ENCODE peak calls at places on chromosomes 3 and 15, in ten cellular contexts. F, I, U, Y, D, O, Q, R, V and A are unnamed samples.
A peak's percentile ranks its signal among the peaks of the same experiment; 100 is the strongest.

GRCh38 chr15:66053991-66054390 is 184.7 kb downstream of the RAB11A start:
- DNase-seq in D (no peak), I (no peak), Y (no peak), F (no peak), U (no peak), V (no peak), R (no peak), Q (no peak), O (peak; percentile 43), A (no peak)

GRCh38 chr3:53152316-53152715 is 8.7 kb upstream of the PRKCD start:
- DNase-seq in U (no peak), Q (no peak), I (no peak), O (no peak), Y (no peak), D (no peak), R (no peak), F (no peak), V (no peak), A (no peak)

GRCh38 chr3:142896201-142896755 is 7.4 kb upstream of the PCOLCE2 start:
- DNase-seq in Q (no peak), O (no peak), V (peak; percentile 63), Y (no peak), I (peak; percentile 80), D (no peak), F (no peak), R (peak; percentile 21), U (peak; percentile 39), A (no peak)

GRCh38 chr3:71662553-71662952 is 62.6 kb downstream of the EIF4E3 start:
- DNase-seq in U (no peak), F (no peak), D (no peak), I (no peak), Q (no peak), Y (no peak), R (no peak), V (no peak), O (no peak), A (no peak)

GRCh38 chr15:37058316-37058985 is 41.9 kb downstream of the MEIS2 start:
- DNase-seq in R (no peak), O (no peak), D (no peak), U (no peak), I (no peak), Y (no peak), F (no peak), V (no peak), Q (no peak), A (no peak)

GRCh38 chr3:194375473-194375872 is 5.9 kb upstream of the LRRC15 start:
- DNase-seq in O (no peak), F (no peak), U (no peak), Q (no peak), R (no peak), I (no peak), V (no peak), Y (no peak), D (no peak), A (no peak)

GRCh38 chr3:56702487-56703315 is 19.6 kb upstream of the TASOR start:
- DNase-seq in Y (peak; percentile 58), V (peak; percentile 77), O (peak; percentile 22), U (peak; percentile 52), F (no peak), I (peak; percentile 76), R (peak; percentile 56), D (no peak), Q (peak; percentile 60), A (peak; percentile 43)

GRCh38 chr3:53711387-53711786 is 134.8 kb downstream of the CHDH start:
- DNase-seq in D (no peak), F (no peak), Q (no peak), Y (no peak), I (no peak), R (no peak), V (no peak), U (no peak), O (no peak), A (no peak)

GRCh38 chr3:49759226-49759625 is 27.1 kb downstream of the IP6K1 start:
- DNase-seq in Y (no peak), O (no peak), F (no peak), V (no peak), D (no peak), R (no peak), I (no peak), U (no peak), Q (no peak), A (no peak)